ENCODE peak calls at places on chromosomes 13 and 19, in ten cellular contexts. D is RWPE1, U is GM04504, J is NCI-H460, I is BJ, M is SHP77 treated with DMSO at 0.1 percent for 48 hours, N is lung microvascular endothelial cell, Z is NB4, H is hippocampal formation, P is left colon. R is an unnamed sample.

GRCh38 chr13:64075543-64076271 is 2660.1 kb upstream of the PCDH20 start:
- DNase-seq in N (no peak), P (no peak), M (peak), J (peak), Z (no peak), U (no peak), H (no peak), D (no peak), I (no peak), R (no peak)

GRCh38 chr19:31354919-31355318 is 5.7 kb upstream of the TSHZ3 start:
- DNase-seq in D (no peak), H (no peak), U (no peak), J (no peak), P (no peak), M (no peak), N (no peak), I (no peak), Z (no peak), R (no peak)

GRCh38 chr19:58059003-58059671 is at the start of gene ZNF135:
- DNase-seq in D (peak), Z (no peak), N (peak), P (peak), I (peak), J (peak), M (no peak), U (peak), H (peak), R (peak)

GRCh38 chr19:45275370-45275971 is 24.4 kb downstream of the MARK4 start:
- DNase-seq in U (no peak), I (no peak), Z (no peak), N (no peak), H (no peak), D (no peak), P (no peak), M (no peak), J (no peak), R (no peak)

GRCh38 chr13:42990991-42991891 is 800 bp downstream of the EPSTI1 start:
- DNase-seq in U (no peak), M (no peak), I (no peak), D (no peak), N (no peak), P (no peak), H (no peak), J (no peak), Z (no peak), R (no peak)

GRCh38 chr13:112808377-112809140 is 118.7 kb downstream of the ATP11A start:
- DNase-seq in J (no peak), N (no peak), Z (no peak), U (no peak), D (no peak), I (no peak), H (no peak), M (no peak), P (no peak), R (no peak)

GRCh38 chr13:49063526-49063925 is 87.8 kb downstream of the FNDC3A start:
- DNase-seq in N (no peak), Z (no peak), I (no peak), H (no peak), U (no peak), M (no peak), D (peak), J (no peak), P (no peak), R (no peak)

GRCh38 chr13:21069561-21070004 is 8.2 kb upstream of the LATS2 start:
- DNase-seq in J (peak), N (peak), I (peak), P (no peak), Z (peak), M (no peak), D (peak), U (peak), H (no peak), R (peak)

GRCh38 chr13:108609353-108609752 is 20.1 kb upstream of the MYO16 start:
- DNase-seq in U (peak), J (peak), M (peak), N (no peak), P (no peak), H (no peak), I (peak), Z (peak), D (peak), R (peak)

GRCh38 chr19:48496959-48497727 is 14.5 kb downstream of the LMTK3 start:
- DNase-seq in I (no peak), J (no peak), U (no peak), M (no peak), D (no peak), H (no peak), Z (no peak), N (no peak), P (no peak), R (no peak)

GRCh38 chr13:43360196-43360595 is 336.8 kb downstream of the DNAJC15 start:
- DNase-seq in U (no peak), M (no peak), I (no peak), Z (no peak), P (no peak), D (no peak), H (no peak), N (no peak), J (no peak), R (no peak)

GRCh38 chr13:37868691-37869505 is 674 bp downstream of the TRPC4 start:
- DNase-seq in D (no peak), U (no peak), N (no peak), H (no peak), Z (no peak), M (peak), P (no peak), I (no peak), J (no peak), R (no peak)